ENCODE peak calls at places on chromosomes 3 and 15, in seven cellular contexts. Q, T, O, N, R, A and Y are unnamed samples.

GRCh38 chr3:39814007-39814406 is 4.6 kb downstream of the MYRIP start:
- DNase-seq in A (no peak), R (no peak), O (no peak), Q (no peak), T (no peak), N (no peak), Y (peak)

GRCh38 chr3:15693340-15693739 is 91.8 kb downstream of the BTD start:
- DNase-seq in T (no peak), Q (no peak), A (no peak), O (no peak), R (no peak), N (no peak), Y (peak)

GRCh38 chr3:114698355-114699105 is 404.7 kb downstream of the TIGIT start:
- DNase-seq in A (no peak), N (no peak), Q (no peak), R (no peak), O (no peak), T (no peak), Y (no peak)

GRCh38 chr3:104952587-104952986 is 414.1 kb upstream of the ALCAM start:
- DNase-seq in Q (no peak), R (no peak), O (no peak), N (no peak), A (no peak), T (no peak), Y (peak)

GRCh38 chr3:185268194-185268809 is 14.5 kb upstream of the EHHADH start:
- DNase-seq in R (no peak), Q (no peak), A (no peak), T (no peak), N (no peak), O (no peak), Y (peak)

GRCh38 chr3:144499346-144499745 is 527.7 kb downstream of the DIPK2A start:
- DNase-seq in O (no peak), R (no peak), T (no peak), A (no peak), Q (no peak), N (no peak), Y (no peak)

GRCh38 chr15:91953432-91953831 is 99.9 kb downstream of the SLCO3A1 start:
- DNase-seq in T (no peak), R (no peak), A (no peak), O (no peak), Q (no peak), N (no peak), Y (no peak)

GRCh38 chr3:47578691-47579632 is at the start of gene CSPG5:
- DNase-seq in O (peak), R (no peak), A (no peak), Q (no peak), T (no peak), N (peak), Y (no peak)

GRCh38 chr3:165635791-165636681 is 201.2 kb downstream of the BCHE start:
- DNase-seq in R (no peak), A (no peak), T (no peak), N (no peak), O (no peak), Q (no peak), Y (no peak)

GRCh38 chr15:96285306-96285705 is 45.2 kb upstream of the NR2F2 start:
- DNase-seq in N (no peak), Q (no peak), R (no peak), A (no peak), T (no peak), O (peak), Y (no peak)

GRCh38 chr3:138197058-138197457 is 10.0 kb downstream of the ARMC8 start:
- DNase-seq in O (peak), R (no peak), Q (no peak), A (no peak), N (no peak), T (no peak), Y (peak)

GRCh38 chr15:67146214-67146613 is 80.8 kb downstream of the SMAD3 start:
- DNase-seq in N (peak), T (no peak), O (no peak), R (peak), A (no peak), Q (no peak), Y (peak)

GRCh38 chr3:111616417-111617105 is 21.4 kb upstream of the ZBED2 start:
- DNase-seq in R (peak), O (no peak), Q (no peak), N (no peak), A (no peak), T (no peak), Y (no peak)

GRCh38 chr3:11062704-11063103 is 70.2 kb downstream of the SLC6A1 start:
- DNase-seq in T (no peak), R (no peak), Q (no peak), N (no peak), A (no peak), O (no peak), Y (no peak)

GRCh38 chr3:117820900-117821299 is 1111.3 kb downstream of the TUSC7 start:
- DNase-seq in T (no peak), Q (no peak), O (no peak), R (no peak), A (no peak), N (no peak), Y (no peak)

GRCh38 chr3:37901721-37902120 is 40.0 kb downstream of the CTDSPL start:
- DNase-seq in O (no peak), N (no peak), T (no peak), R (no peak), A (no peak), Q (no peak), Y (no peak)

GRCh38 chr15:60592386-60593339 is 113.7 kb upstream of the ICE2 start:
- DNase-seq in A (no peak), T (no peak), O (peak), N (peak), R (peak), Q (no peak), Y (peak)

GRCh38 chr3:42750834-42751233 is 22.2 kb downstream of the CCDC13 start:
- DNase-seq in O (no peak), A (no peak), Q (no peak), T (no peak), R (no peak), N (no peak), Y (no peak)

GRCh38 chr3:178562869-178563232 is 26.6 kb downstream of the KCNMB2 start:
- DNase-seq in R (no peak), Q (no peak), T (no peak), A (no peak), O (no peak), N (no peak), Y (no peak)

GRCh38 chr3:14138878-14139659 is 14.2 kb downstream of the TMEM43 start:
- DNase-seq in Q (no peak), A (no peak), R (no peak), O (no peak), N (no peak), T (no peak), Y (no peak)

GRCh38 chr3:36796896-36797295 is 32.5 kb upstream of the DCLK3 start:
- DNase-seq in N (no peak), A (no peak), Q (no peak), T (no peak), O (no peak), R (no peak), Y (no peak)

GRCh38 chr3:99111235-99111634 is 209.7 kb upstream of the DCBLD2 start:
- DNase-seq in Q (no peak), O (no peak), T (no peak), N (no peak), R (no peak), A (no peak), Y (no peak)

GRCh38 chr3:102258666-102259227 is 176.1 kb upstream of the ZPLD1 start:
- DNase-seq in Q (no peak), T (no peak), A (no peak), O (no peak), R (no peak), N (no peak), Y (no peak)

GRCh38 chr15:34038023-34038403 is 991 bp downstream of the AVEN start:
- DNase-seq in Q (no peak), O (no peak), R (no peak), N (no peak), A (no peak), T (no peak), Y (no peak)

GRCh38 chr3:112086857-112087524 is 802 bp downstream of the C3orf52 start:
- DNase-seq in A (no peak), T (no peak), N (no peak), R (no peak), Q (peak), O (peak), Y (no peak)

GRCh38 chr15:49045691-49046112 is 544 bp downstream of the SECISBP2L start:
- DNase-seq in A (peak), O (no peak), Q (no peak), T (no peak), R (peak), N (no peak), Y (peak)

GRCh38 chr15:92763459-92763858 is 107.9 kb upstream of the FAM174B start:
- DNase-seq in T (no peak), R (no peak), N (no peak), O (no peak), Q (no peak), A (no peak), Y (no peak)

GRCh38 chr3:139975592-139976360 is 40.8 kb downstream of the CLSTN2 start:
- DNase-seq in A (no peak), Q (no peak), R (no peak), T (no peak), O (no peak), N (peak), Y (no peak)

GRCh38 chr3:152176241-152176640 is 92.5 kb upstream of the MBNL1 start:
- DNase-seq in A (no peak), T (no peak), Q (no peak), O (no peak), N (no peak), R (no peak), Y (no peak)
- TF ChIP-seq JUND in A (no peak), T (no peak), Q (no peak), O (no peak), N (peak), R (no peak), Y (no peak)

GRCh38 chr3:128004661-128005060 is 47.6 kb upstream of the SEC61A1 start:
- DNase-seq in O (no peak), N (no peak), T (no peak), A (no peak), R (no peak), Q (no peak), Y (no peak)
- TF ChIP-seq JUND in O (no peak), N (no peak), T (no peak), A (no peak), R (no peak), Q (no peak), Y (no peak)

DNA sequence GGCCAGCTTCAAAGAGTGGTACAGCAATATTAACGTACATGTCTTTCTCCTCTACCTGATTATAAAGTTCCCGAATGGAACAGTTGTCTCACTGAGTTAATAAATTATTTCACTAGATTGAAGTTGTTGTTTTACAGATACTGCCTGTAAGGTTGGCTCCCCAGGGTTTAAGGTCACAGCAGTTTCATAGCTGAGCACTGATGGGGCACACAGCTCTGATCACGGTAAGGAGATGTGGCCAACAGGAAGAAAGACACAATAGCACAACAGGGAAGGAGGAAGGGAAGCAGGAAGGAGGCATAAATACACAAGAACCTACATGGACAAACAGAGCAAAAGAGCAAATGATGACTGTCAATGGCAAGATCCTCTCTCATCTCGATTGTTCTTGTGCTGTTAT is 215.6 kb downstream of the WNT5A start:
- DNase-seq in Q (no peak), T (no peak), N (no peak), R (no peak), A (no peak), O (no peak), Y (no peak)
- TF ChIP-seq JUND in Q (no peak), T (no peak), N (no peak), R (no peak), A (no peak), O (no peak), Y (no peak)

GRCh38 chr3:188946351-188946750 is 225.4 kb upstream of the TPRG1 start:
- DNase-seq in T (no peak), R (no peak), O (no peak), A (no peak), N (no peak), Q (no peak), Y (no peak)

GRCh38 chr3:188946837-188947236 is 224.9 kb upstream of the TPRG1 start:
- DNase-seq in A (no peak), T (no peak), R (no peak), O (no peak), Q (no peak), N (no peak), Y (no peak)

GRCh38 chr3:188948658-188949400 is 222.9 kb upstream of the TPRG1 start:
- DNase-seq in N (no peak), R (peak), O (no peak), T (no peak), Q (peak), A (no peak), Y (no peak)

GRCh38 chr3:188947983-188948657 is 223.7 kb upstream of the TPRG1 start:
- DNase-seq in T (peak), A (no peak), R (no peak), O (no peak), N (peak), Q (peak), Y (peak)

DNA sequence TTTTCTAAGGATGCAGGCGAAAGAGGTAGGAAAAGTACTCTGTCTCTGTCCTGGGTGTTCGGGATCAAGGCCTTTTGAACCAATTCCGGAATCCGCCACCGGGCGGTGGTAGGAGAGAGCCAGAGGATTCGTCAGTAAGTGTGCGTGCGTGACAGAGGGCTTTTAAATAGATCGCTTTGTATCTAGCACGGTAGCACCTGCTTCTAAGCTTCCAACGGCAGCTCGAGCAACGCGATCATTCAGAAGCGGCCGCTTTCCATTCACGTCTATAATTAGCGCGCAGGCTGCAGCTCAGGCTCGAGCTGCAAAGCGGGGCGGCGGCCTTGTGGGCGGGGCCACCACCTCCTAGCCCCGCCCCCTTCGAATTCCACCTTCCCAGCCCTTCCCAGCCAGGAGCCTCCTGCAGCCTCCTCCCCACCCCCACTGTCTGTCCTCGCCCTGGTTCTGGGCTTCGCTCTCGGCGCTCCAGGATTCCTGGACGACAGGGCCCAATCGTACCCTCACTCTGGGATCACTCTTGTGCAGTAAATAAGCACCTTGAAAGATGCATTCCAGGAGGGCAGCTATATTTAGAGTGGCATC is 224.3 kb upstream of the TPRG1 start:
- DNase-seq in Q (peak), T (peak), R (no peak), N (peak), O (peak), A (no peak), Y (peak)
- TF ChIP-seq JUND in Q (no peak), T (no peak), R (no peak), N (no peak), O (no peak), A (no peak), Y (no peak)

DNA sequence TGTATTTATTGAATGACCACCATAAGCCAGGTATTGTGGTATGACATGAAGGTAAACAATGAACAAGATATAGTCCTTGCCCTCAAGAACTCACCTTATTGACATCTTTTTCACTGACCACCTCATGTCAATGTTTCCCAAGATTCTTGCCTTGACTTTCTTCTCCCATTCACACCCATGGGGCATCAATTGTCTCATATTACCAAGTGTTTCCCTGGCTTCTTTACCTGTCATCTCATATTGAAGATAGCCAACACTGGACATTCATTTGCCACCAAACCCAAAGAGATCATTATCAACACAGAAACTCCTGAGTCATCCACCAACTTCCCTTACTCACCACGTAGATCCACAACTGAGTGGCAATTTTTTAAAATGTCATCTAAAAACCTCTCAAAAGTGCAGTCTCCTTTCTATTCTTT is 2.2 kb downstream of the EFHB start:
- DNase-seq in A (no peak), R (no peak), O (no peak), Q (no peak), T (no peak), N (no peak), Y (no peak)
- TF ChIP-seq JUND in A (no peak), R (no peak), O (peak), Q (no peak), T (no peak), N (peak), Y (no peak)

GRCh38 chr3:126084667-126085180 is 800 bp upstream of the SLC41A3 start:
- DNase-seq in N (no peak), O (no peak), Q (no peak), R (no peak), T (no peak), A (no peak), Y (peak)

GRCh38 chr3:126083913-126084514 is at the start of gene SLC41A3:
- DNase-seq in Q (peak), N (peak), T (peak), A (peak), R (peak), O (peak), Y (peak)

GRCh38 chr3:126083138-126083445 is 832 bp downstream of the SLC41A3 start:
- DNase-seq in R (no peak), Q (no peak), T (no peak), N (no peak), O (peak), A (no peak), Y (no peak)

GRCh38 chr3:126082334-126083137 is 1.4 kb downstream of the SLC41A3 start:
- DNase-seq in N (no peak), A (no peak), O (no peak), T (no peak), Q (no peak), R (no peak), Y (no peak)

GRCh38 chr3:126083511-126083912 is 412 bp downstream of the SLC41A3 start:
- DNase-seq in N (peak), Q (no peak), A (no peak), O (no peak), R (peak), T (no peak), Y (peak)
- TF ChIP-seq JUND in N (no peak), Q (no peak), A (no peak), O (no peak), R (no peak), T (no peak), Y (no peak)

DNA sequence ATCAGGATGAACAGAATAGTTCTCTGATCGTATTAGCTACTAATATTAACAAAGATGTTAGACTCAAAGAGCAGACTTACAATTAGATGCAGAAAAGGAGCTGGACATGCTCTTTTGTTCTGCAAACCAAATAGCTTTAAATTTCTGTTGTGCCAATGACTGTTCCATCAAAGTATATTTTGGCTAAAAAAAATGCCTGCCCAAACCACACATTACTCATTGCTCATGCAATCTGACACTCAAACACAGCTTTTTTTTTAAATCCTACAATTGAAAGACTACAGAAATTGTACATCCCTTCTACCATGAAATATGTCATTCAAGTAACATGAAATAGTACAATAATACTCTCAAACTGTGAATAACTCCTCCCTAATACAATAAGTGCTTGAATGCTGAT is 48.6 kb downstream of the SHOX2 start:
- DNase-seq in N (no peak), Q (no peak), R (no peak), O (no peak), T (no peak), A (no peak), Y (no peak)
- TF ChIP-seq JUND in N (no peak), Q (no peak), R (no peak), O (no peak), T (no peak), A (no peak), Y (no peak)

GRCh38 chr15:78618490-78618934 is 2.3 kb downstream of the CHRNA3 start:
- DNase-seq in Q (peak), N (peak), O (peak), A (peak), T (peak), R (peak), Y (peak)

GRCh38 chr15:78619022-78619950 is 1.5 kb downstream of the CHRNA3 start:
- DNase-seq in A (no peak), T (no peak), R (no peak), N (peak), Q (no peak), O (no peak), Y (no peak)

GRCh38 chr15:78617131-78617915 is 3.5 kb downstream of the CHRNA3 start:
- DNase-seq in A (no peak), R (no peak), O (no peak), T (no peak), Q (no peak), N (no peak), Y (no peak)

GRCh38 chr15:78616506-78616905 is 4.3 kb downstream of the CHRNA3 start:
- DNase-seq in Q (no peak), N (no peak), T (no peak), O (no peak), R (no peak), A (no peak), Y (no peak)

DNA sequence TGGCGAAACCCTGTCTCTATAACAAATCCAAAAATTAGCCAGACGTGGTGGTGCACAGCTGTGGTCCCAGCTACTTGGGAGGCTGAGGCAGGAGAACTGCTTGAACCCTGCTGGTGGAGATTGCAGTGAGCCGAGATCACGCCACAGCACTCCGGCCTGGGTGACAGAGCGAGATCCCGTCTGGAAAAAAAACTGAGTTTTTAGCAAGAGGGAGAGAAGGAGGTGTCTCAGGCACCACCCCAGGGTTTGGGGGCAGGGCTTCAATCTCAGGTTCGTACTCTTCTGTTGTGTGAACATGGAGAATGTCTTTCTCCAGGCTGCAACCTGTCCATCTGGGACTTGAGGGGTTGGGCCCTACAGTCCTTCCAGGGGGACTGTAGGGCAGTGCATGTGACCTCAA is 2.7 kb downstream of the CHRNA3 start:
- DNase-seq in O (no peak), A (no peak), Q (no peak), N (no peak), R (no peak), T (no peak), Y (no peak)
- TF ChIP-seq JUND in O (no peak), A (no peak), Q (no peak), N (no peak), R (no peak), T (no peak), Y (no peak)